ENCODE peak calls at places on chromosomes 2 and 18, in five cellular contexts. T, R, Y, J and W are unnamed samples.

GRCh38 chr2:67572721-67573485 is 175.8 kb downstream of the ETAA1 start:
- DNase-seq in T (no peak), J (peak; percentile 59), R (no peak), Y (no peak), W (no peak)

GRCh38 chr2:10447300-10448207 is 573 bp downstream of the ODC1 start:
- DNase-seq in T (no peak), Y (peak; percentile 75), J (peak; percentile 44), R (peak; percentile 68), W (peak; percentile 50)

GRCh38 chr2:71976685-71977084 is 171.0 kb downstream of the CYP26B1 start:
- DNase-seq in R (no peak), J (no peak), T (no peak), Y (no peak), W (no peak)

GRCh38 chr2:15673919-15674636 is 82.4 kb downstream of the DDX1 start:
- DNase-seq in Y (no peak), T (peak; percentile 26), J (peak; percentile 19), R (no peak), W (no peak)

GRCh38 chr18:14924226-14924625 is 176.3 kb downstream of the ANKRD30B start:
- DNase-seq in Y (no peak), J (no peak), R (no peak), T (no peak), W (no peak)

GRCh38 chr2:187390891-187391290 is 57.2 kb downstream of the CALCRL start:
- DNase-seq in T (no peak), R (no peak), J (peak; percentile 86), Y (no peak), W (no peak)

GRCh38 chr2:220555961-220556360 is 928.5 kb downstream of the SLC4A3 start:
- DNase-seq in Y (no peak), R (no peak), T (no peak), J (no peak), W (no peak)

GRCh38 chr2:38498039-38498438 is 104.7 kb downstream of the HNRNPLL start:
- DNase-seq in J (no peak), R (no peak), Y (peak; percentile 78), T (no peak), W (no peak)

GRCh38 chr2:111168528-111168929 is 47.8 kb downstream of the BCL2L11 start:
- DNase-seq in T (peak; percentile 37), Y (peak; percentile 82), J (peak; percentile 78), R (peak; percentile 29), W (peak; percentile 20)

GRCh38 chr2:42984081-42984480 is 191.7 kb upstream of the HAAO start:
- DNase-seq in Y (no peak), R (no peak), J (no peak), T (no peak), W (no peak)

GRCh38 chr2:96241901-96242611 is 23.7 kb downstream of the TMEM127 start:
- DNase-seq in R (no peak), J (peak; percentile 54), Y (peak; percentile 89), T (no peak), W (no peak)

GRCh38 chr2:12486205-12487118 is 230.3 kb upstream of the TRIB2 start:
- DNase-seq in T (no peak), Y (peak; percentile 45), J (peak; percentile 55), R (peak; percentile 50), W (no peak)

GRCh38 chr2:23524261-23524706 is 139.3 kb downstream of the KLHL29 start:
- DNase-seq in Y (no peak), R (peak; percentile 39), T (no peak), J (peak; percentile 42), W (peak; percentile 49)

GRCh38 chr2:121071058-121071504 is 213.9 kb downstream of the TFCP2L1 start:
- DNase-seq in J (peak; percentile 51), Y (peak; percentile 28), T (no peak), R (peak; percentile 83), W (peak; percentile 71)

GRCh38 chr18:13530215-13530878 is 196.0 kb downstream of the FAM210A start:
- DNase-seq in J (no peak), T (no peak), R (no peak), Y (no peak), W (no peak)

GRCh38 chr2:74010087-74010541 is 25.4 kb downstream of the TET3 start:
- DNase-seq in R (no peak), T (no peak), Y (no peak), J (no peak), W (no peak)

GRCh38 chr2:99507964-99508818 is 18.4 kb upstream of the REV1 start:
- DNase-seq in J (no peak), T (no peak), Y (no peak), R (no peak), W (no peak)

GRCh38 chr18:31206787-31207381 is 44.2 kb upstream of the DSC1 start:
- DNase-seq in J (peak; percentile 67), T (no peak), Y (peak; percentile 90), R (no peak), W (no peak)

GRCh38 chr2:105498281-105498846 is 99.5 kb upstream of the FHL2 start:
- DNase-seq in R (no peak), Y (no peak), J (no peak), T (no peak), W (no peak)

GRCh38 chr2:202201220-202202160 is 36.9 kb downstream of the SUMO1 start:
- DNase-seq in J (no peak), R (no peak), T (no peak), Y (no peak), W (no peak)

GRCh38 chr18:47397671-47398319 is 146.3 kb upstream of the SKOR2 start:
- DNase-seq in T (no peak), R (no peak), Y (peak; percentile 46), J (no peak), W (no peak)

GRCh38 chr2:219344756-219345458 is 12.4 kb upstream of the RESP18 start:
- DNase-seq in T (peak; percentile 3), J (peak; percentile 45), R (no peak), Y (peak; percentile 9), W (no peak)

GRCh38 chr18:10197097-10197496 is 257.3 kb upstream of the APCDD1 start:
- DNase-seq in J (no peak), Y (no peak), R (peak; percentile 24), T (no peak), W (no peak)

GRCh38 chr2:72036173-72036545 is 111.5 kb downstream of the CYP26B1 start:
- DNase-seq in T (no peak), Y (no peak), J (no peak), R (no peak), W (no peak)

GRCh38 chr18:50128506-50129271 is 66.3 kb downstream of the MYO5B start:
- DNase-seq in J (no peak), Y (peak; percentile 24), T (no peak), R (no peak), W (no peak)

GRCh38 chr18:55543130-55543704 is 44.8 kb downstream of the TCF4 start:
- DNase-seq in Y (no peak), J (no peak), R (no peak), T (no peak), W (no peak)

GRCh38 chr2:2830576-2830975 is 499.5 kb upstream of the MYT1L start:
- DNase-seq in J (no peak), T (no peak), Y (no peak), R (no peak), W (peak; percentile 7)

GRCh38 chr2:219611866-219612604 is 14.4 kb downstream of the STK11IP start:
- DNase-seq in Y (no peak), R (no peak), T (no peak), J (no peak), W (no peak)

DNA sequence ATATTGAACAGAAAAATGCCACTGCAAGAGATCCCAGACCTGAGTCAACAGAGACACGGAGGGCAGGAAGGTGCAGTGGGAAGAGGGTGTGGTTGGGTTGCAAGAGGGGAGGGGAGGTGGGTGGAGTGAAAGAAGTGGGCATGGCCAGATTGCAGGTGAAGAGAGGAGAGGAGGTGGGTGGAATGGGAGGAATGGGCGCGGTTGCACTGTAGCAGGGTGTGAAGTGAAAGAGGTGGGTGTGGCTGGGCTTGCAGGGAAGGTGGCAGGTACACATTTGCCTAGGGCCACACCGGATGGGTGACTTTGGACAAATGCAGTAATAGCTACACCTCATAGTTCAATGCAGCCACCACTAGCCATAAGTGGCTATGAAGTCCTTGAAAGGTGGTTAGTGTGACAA is 71.1 kb downstream of the DOCK10 start:
- DNase-seq in R (no peak), T (no peak), Y (peak; percentile 60), J (no peak), W (no peak)
- H3K4me3 ChIP-seq in R (no peak overlapping the region), T (no peak overlapping the region), Y (no peak overlapping the region), J (no peak overlapping the region), W (no peak overlapping the region)

GRCh38 chr2:216215991-216216390 is 106.8 kb downstream of the XRCC5 start:
- DNase-seq in Y (peak; percentile 38), R (no peak), T (no peak), J (no peak), W (no peak)
- TF ChIP-seq CTCF in Y (peak; percentile 46), R (no peak), T (peak; percentile 61), J (peak; percentile 44), W (no peak)

DNA sequence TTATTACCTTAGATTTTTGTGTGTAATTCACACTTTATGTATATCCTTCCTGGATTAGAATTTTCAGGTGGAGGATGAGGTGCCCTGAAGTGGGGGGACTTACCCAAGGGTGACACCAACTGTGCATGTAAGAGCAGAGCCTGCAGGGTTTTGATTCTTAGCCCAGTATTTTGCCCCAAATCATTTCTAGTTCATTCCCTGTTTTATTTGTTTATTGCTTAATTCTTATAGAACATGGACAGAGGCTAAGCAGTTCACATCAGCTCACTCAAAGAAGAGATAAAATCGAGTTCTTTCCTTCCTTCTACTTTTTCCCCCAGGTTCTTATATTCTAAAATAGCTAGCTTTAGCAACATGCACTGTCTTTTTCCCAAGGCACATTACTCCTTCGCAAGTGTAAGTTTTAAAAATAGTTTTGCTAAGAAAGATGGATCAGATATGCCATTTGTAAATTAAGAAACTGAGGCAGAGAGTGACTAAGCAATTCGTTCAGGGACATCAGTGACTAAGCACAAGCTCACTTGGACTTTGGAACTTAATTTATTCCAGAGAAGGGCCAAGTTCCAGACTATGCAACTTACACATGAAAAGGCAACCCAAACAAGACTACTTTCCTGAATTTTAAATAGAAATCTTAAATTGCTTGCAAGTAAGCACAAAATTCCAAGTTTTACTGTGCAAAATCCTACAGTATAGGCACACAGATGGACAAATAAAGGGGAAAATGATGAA is 427.9 kb upstream of the POU3F3 start:
- DNase-seq in T (no peak), Y (no peak), R (no peak), J (no peak), W (no peak)
- H3K4me3 ChIP-seq in T (no peak overlapping the region), Y (no peak overlapping the region), R (no peak overlapping the region), J (no peak overlapping the region), W (no peak overlapping the region)

GRCh38 chr2:158391361-158391760 is 65.2 kb downstream of the CCDC148 start:
- DNase-seq in R (no peak), Y (no peak), J (no peak), T (no peak), W (no peak)

GRCh38 chr2:158391876-158392275 is 64.7 kb downstream of the CCDC148 start:
- DNase-seq in T (no peak), J (peak; percentile 12), Y (peak; percentile 3), R (no peak), W (no peak)

GRCh38 chr2:158392683-158393082 is 63.9 kb downstream of the CCDC148 start:
- DNase-seq in Y (no peak), T (no peak), R (no peak), J (no peak), W (no peak)

GRCh38 chr2:158385646-158386045 is 70.9 kb downstream of the CCDC148 start:
- DNase-seq in Y (no peak), R (no peak), J (no peak), T (no peak), W (no peak)

GRCh38 chr2:158388159-158388558 is 68.4 kb downstream of the CCDC148 start:
- DNase-seq in R (no peak), Y (no peak), T (no peak), J (no peak), W (no peak)
- TF ChIP-seq CTCF in R (no peak), Y (no peak), T (no peak), J (no peak), W (no peak)